ENCODE peak calls at places on chromosomes 11 and 22, in five cellular contexts. R, Y, P, N and W are unnamed samples.

GRCh38 chr11:120985718-120986569 is 38.0 kb upstream of the TBCEL start:
- DNase-seq in R (peak; percentile 4), Y (no peak), P (peak; percentile 40), N (peak; percentile 38), W (peak; percentile 50)

GRCh38 chr11:63641727-63642126 is 27.5 kb upstream of the PLAAT3 start:
- DNase-seq in R (no peak), Y (peak; percentile 6), P (no peak), N (no peak), W (no peak)

GRCh38 chr11:125287467-125288232 is 123.1 kb downstream of the PKNOX2 start:
- DNase-seq in R (no peak), Y (no peak), P (no peak), N (no peak), W (no peak)

GRCh38 chr11:3204141-3205015 is 14.2 kb downstream of the MRGPRG start:
- DNase-seq in R (no peak), Y (no peak), P (no peak), N (no peak), W (no peak)

GRCh38 chr11:27472398-27473016 is at the start of gene LGR4:
- DNase-seq in R (peak; percentile 47), Y (peak; percentile 88), P (peak; percentile 48), N (peak; percentile 29), W (peak; percentile 92)

GRCh38 chr11:128095459-128096096 is 491.8 kb downstream of the ETS1 start:
- DNase-seq in R (no peak), Y (peak; percentile 77), P (no peak), N (no peak), W (peak; percentile 89)

GRCh38 chr22:25368271-25368670 is 148.8 kb downstream of the CRYBB2 start:
- DNase-seq in R (no peak), Y (no peak), P (no peak), N (no peak), W (peak; percentile 26)

GRCh38 chr11:9273430-9274336 is 8.5 kb upstream of the DENND5A start:
- DNase-seq in R (no peak), Y (no peak), P (no peak), N (no peak), W (peak; percentile 50)

GRCh38 chr11:1168256-1168655 is 10.5 kb downstream of the MUC5AC start:
- DNase-seq in R (no peak), Y (no peak), P (no peak), N (no peak), W (no peak)

GRCh38 chr11:79796704-79797103 is 355.9 kb upstream of the TENM4 start:
- DNase-seq in R (no peak), Y (no peak), P (no peak), N (no peak), W (no peak)

GRCh38 chr22:50304528-50305392 is 2.7 kb downstream of the PLXNB2 start:
- DNase-seq in R (no peak), Y (no peak), P (no peak), N (no peak), W (peak; percentile 31)

GRCh38 chr11:7353100-7353499 is 101.4 kb downstream of the SYT9 start:
- DNase-seq in R (no peak), Y (no peak), P (peak; percentile 5), N (peak; percentile 7), W (peak; percentile 18)

GRCh38 chr11:47175746-47176327 is 842 bp downstream of the ARFGAP2 start:
- DNase-seq in R (no peak), Y (no peak), P (no peak), N (no peak), W (no peak)

GRCh38 chr11:57601297-57601696 is 3.8 kb downstream of the SERPING1 start:
- DNase-seq in R (no peak), Y (no peak), P (no peak), N (no peak), W (no peak)

GRCh38 chr11:120520091-120520822 is 8.7 kb downstream of the GRIK4 start:
- DNase-seq in R (no peak), Y (no peak), P (no peak), N (no peak), W (no peak)

GRCh38 chr11:41613321-41613720 is 153.9 kb upstream of the LRRC4C start:
- DNase-seq in R (no peak), Y (no peak), P (no peak), N (no peak), W (no peak)

GRCh38 chr11:44179173-44179572 is 83.7 kb downstream of the EXT2 start:
- DNase-seq in R (no peak), Y (no peak), P (no peak), N (no peak), W (no peak)

GRCh38 chr11:48013269-48013901 is 33.0 kb downstream of the PTPRJ start:
- DNase-seq in R (peak; percentile 40), Y (no peak), P (no peak), N (no peak), W (peak; percentile 63)

GRCh38 chr22:44130076-44130711 is 50.5 kb upstream of the PARVG start:
- DNase-seq in R (no peak), Y (no peak), P (no peak), N (no peak), W (no peak)

GRCh38 chr11:123253223-123253622 is 58.2 kb upstream of the CLMP start:
- DNase-seq in R (no peak), Y (no peak), P (no peak), N (no peak), W (no peak)

GRCh38 chr22:33920927-33921575 is 775 bp upstream of the LARGE1 start:
- DNase-seq in R (peak; percentile 85), Y (peak; percentile 91), P (peak; percentile 82), N (peak; percentile 88), W (peak; percentile 76)

GRCh38 chr11:14454861-14455632 is 44.6 kb downstream of the COPB1 start:
- DNase-seq in R (no peak), Y (no peak), P (no peak), N (no peak), W (no peak)

GRCh38 chr11:70076461-70076931 is 1.6 kb upstream of the ANO1 start:
- DNase-seq in R (no peak), Y (no peak), P (no peak), N (no peak), W (no peak)

GRCh38 chr11:44787981-44788380 is 61.2 kb downstream of the TSPAN18 start:
- DNase-seq in R (no peak), Y (no peak), P (no peak), N (no peak), W (no peak)

GRCh38 chr11:13970986-13971385 is 8.5 kb downstream of the SPON1 start:
- DNase-seq in R (no peak), Y (no peak), P (no peak), N (no peak), W (no peak)

GRCh38 chr11:60790726-60791125 is 5.6 kb downstream of the MS4A10 start:
- DNase-seq in R (no peak), Y (no peak), P (no peak), N (no peak), W (no peak)

GRCh38 chr11:59822989-59823566 is 12.5 kb upstream of the MRPL16 start:
- DNase-seq in R (no peak), Y (peak; percentile 8), P (no peak), N (no peak), W (peak; percentile 53)

GRCh38 chr22:39384750-39385480 is 14.7 kb upstream of the TAB1 start:
- DNase-seq in R (no peak), Y (no peak), P (no peak), N (no peak), W (no peak)

GRCh38 chr11:111586305-111586915 is 15.8 kb upstream of the SIK2 start:
- DNase-seq in R (no peak), Y (no peak), P (no peak), N (no peak), W (peak; percentile 28)

GRCh38 chr22:37654556-37655251 is 3.8 kb upstream of the PDXP start:
- DNase-seq in R (no peak), Y (no peak), P (no peak), N (no peak), W (no peak)

GRCh38 chr11:132490976-132491375 is 1041.3 kb downstream of the OPCML start:
- DNase-seq in R (no peak), Y (no peak), P (no peak), N (no peak), W (no peak)

GRCh38 chr11:109291553-109291952 is 130.4 kb upstream of the C11orf87 start:
- DNase-seq in R (no peak), Y (no peak), P (no peak), N (no peak), W (no peak)

GRCh38 chr11:15500643-15501042 is 385.9 kb downstream of the INSC start:
- DNase-seq in R (no peak), Y (no peak), P (no peak), N (no peak), W (no peak)

GRCh38 chr11:120035756-120036155 is 102.2 kb downstream of the TRIM29 start:
- DNase-seq in R (no peak), Y (no peak), P (no peak), N (no peak), W (no peak)

GRCh38 chr11:56783448-56784041 is 35.0 kb upstream of the OR9G4 start:
- DNase-seq in R (no peak), Y (peak; percentile 24), P (no peak), N (peak; percentile 2), W (peak; percentile 7)

GRCh38 chr11:62399868-62400245 is 19.0 kb upstream of the SCGB1A1 start:
- DNase-seq in R (no peak), Y (no peak), P (no peak), N (no peak), W (no peak)

GRCh38 chr11:8081591-8082021 is 595 bp downstream of the TUB start:
- DNase-seq in R (no peak), Y (no peak), P (no peak), N (no peak), W (no peak)

GRCh38 chr11:45817191-45817590 is 12.2 kb downstream of the SLC35C1 start:
- DNase-seq in R (no peak), Y (no peak), P (no peak), N (peak; percentile 46), W (no peak)

GRCh38 chr11:3664032-3664630 is 7.1 kb downstream of the CHRNA10 start:
- DNase-seq in R (no peak), Y (no peak), P (no peak), N (no peak), W (no peak)

GRCh38 chr11:67439321-67440228 is 2.1 kb upstream of the PTPRCAP start:
- DNase-seq in R (no peak), Y (no peak), P (no peak), N (no peak), W (no peak)